ENCODE peak calls at places on chromosomes 1 and 21, in five cellular contexts. One of them, this sample, is unnamed.

GRCh38 chr1:220093361-220094015 is 444 bp upstream of the IARS2 start:
- DNase-seq in testis: no peak
- DNase-seq in CD4-positive, alpha-beta memory T cell: no peak
- DNase-seq in tibial artery: no peak
- DNase-seq in endodermal cell: no peak
- DNase-seq in this sample: no peak

GRCh38 chr1:211335507-211336157 is 9.0 kb downstream of the TRAF5 start:
- DNase-seq in testis: no peak
- DNase-seq in CD4-positive, alpha-beta memory T cell: peak
- DNase-seq in tibial artery: no peak
- DNase-seq in endodermal cell: no peak
- DNase-seq in this sample: peak

GRCh38 chr1:239735081-239735480 is 348.7 kb downstream of the CHRM3 start:
- DNase-seq in testis: no peak
- DNase-seq in CD4-positive, alpha-beta memory T cell: no peak
- DNase-seq in tibial artery: no peak
- DNase-seq in endodermal cell: no peak
- DNase-seq in this sample: peak

GRCh38 chr1:163141556-163141955 is 61.2 kb downstream of the RGS5 start:
- DNase-seq in testis: no peak
- DNase-seq in CD4-positive, alpha-beta memory T cell: no peak
- DNase-seq in tibial artery: no peak
- DNase-seq in endodermal cell: no peak
- DNase-seq in this sample: no peak

GRCh38 chr1:175114996-175115395 is 47.4 kb downstream of the TNN start:
- DNase-seq in testis: no peak
- DNase-seq in CD4-positive, alpha-beta memory T cell: no peak
- DNase-seq in tibial artery: no peak
- DNase-seq in endodermal cell: no peak
- DNase-seq in this sample: no peak

GRCh38 chr1:171252482-171252881 is 4.2 kb downstream of the FMO1 start:
- DNase-seq in testis: no peak
- DNase-seq in CD4-positive, alpha-beta memory T cell: no peak
- DNase-seq in tibial artery: no peak
- DNase-seq in endodermal cell: no peak
- DNase-seq in this sample: no peak

GRCh38 chr1:25715888-25716287 is 84.1 kb upstream of the SELENON start:
- DNase-seq in testis: no peak
- DNase-seq in CD4-positive, alpha-beta memory T cell: no peak
- DNase-seq in tibial artery: no peak
- DNase-seq in endodermal cell: no peak
- DNase-seq in this sample: no peak

GRCh38 chr1:227388771-227389170 is 70.5 kb upstream of the CDC42BPA start:
- DNase-seq in testis: no peak
- DNase-seq in CD4-positive, alpha-beta memory T cell: no peak
- DNase-seq in tibial artery: no peak
- DNase-seq in endodermal cell: no peak
- DNase-seq in this sample: no peak

GRCh38 chr1:46413596-46413985 is 19.5 kb downstream of the FAAH start:
- DNase-seq in testis: no peak
- DNase-seq in CD4-positive, alpha-beta memory T cell: peak
- DNase-seq in tibial artery: no peak
- DNase-seq in endodermal cell: peak
- DNase-seq in this sample: no peak

GRCh38 chr1:23126801-23127200 is 41.9 kb downstream of the LUZP1 start:
- DNase-seq in testis: no peak
- DNase-seq in CD4-positive, alpha-beta memory T cell: no peak
- DNase-seq in tibial artery: no peak
- DNase-seq in endodermal cell: no peak
- DNase-seq in this sample: no peak

GRCh38 chr1:46202975-46203737 is at the start of gene LURAP1:
- DNase-seq in testis: peak
- DNase-seq in CD4-positive, alpha-beta memory T cell: no peak
- DNase-seq in tibial artery: peak
- DNase-seq in endodermal cell: peak
- DNase-seq in this sample: peak

GRCh38 chr1:248850124-248850523 is 8.8 kb downstream of the ZNF692 start:
- DNase-seq in testis: no peak
- DNase-seq in CD4-positive, alpha-beta memory T cell: no peak
- DNase-seq in tibial artery: no peak
- DNase-seq in endodermal cell: peak
- DNase-seq in this sample: no peak

GRCh38 chr1:171345536-171345935 is 31.6 kb downstream of the FMO4 start:
- DNase-seq in testis: no peak
- DNase-seq in CD4-positive, alpha-beta memory T cell: no peak
- DNase-seq in tibial artery: no peak
- DNase-seq in endodermal cell: no peak
- DNase-seq in this sample: no peak

GRCh38 chr1:55632058-55632457 is 416.9 kb upstream of the USP24 start:
- DNase-seq in testis: no peak
- DNase-seq in CD4-positive, alpha-beta memory T cell: no peak
- DNase-seq in tibial artery: no peak
- DNase-seq in endodermal cell: no peak
- DNase-seq in this sample: no peak

GRCh38 chr1:181531951-181532640 is 48.8 kb downstream of the CACNA1E start:
- DNase-seq in testis: no peak
- DNase-seq in CD4-positive, alpha-beta memory T cell: no peak
- DNase-seq in tibial artery: no peak
- DNase-seq in endodermal cell: no peak
- DNase-seq in this sample: no peak

GRCh38 chr1:109391626-109392025 is 6.1 kb downstream of the SORT1 start:
- DNase-seq in testis: no peak
- DNase-seq in CD4-positive, alpha-beta memory T cell: no peak
- DNase-seq in tibial artery: no peak
- DNase-seq in endodermal cell: no peak
- DNase-seq in this sample: no peak

GRCh38 chr1:176552217-176552974 is 89.4 kb downstream of the PAPPA2 start:
- DNase-seq in testis: no peak
- DNase-seq in CD4-positive, alpha-beta memory T cell: no peak
- DNase-seq in tibial artery: no peak
- DNase-seq in endodermal cell: no peak
- DNase-seq in this sample: no peak

GRCh38 chr1:208093754-208094719 is 150.1 kb downstream of the PLXNA2 start:
- DNase-seq in testis: peak
- DNase-seq in CD4-positive, alpha-beta memory T cell: peak
- DNase-seq in tibial artery: peak
- DNase-seq in endodermal cell: peak
- DNase-seq in this sample: peak

GRCh38 chr1:218368686-218369085 is 23.6 kb downstream of the TGFB2 start:
- DNase-seq in testis: no peak
- DNase-seq in CD4-positive, alpha-beta memory T cell: no peak
- DNase-seq in tibial artery: no peak
- DNase-seq in endodermal cell: no peak
- DNase-seq in this sample: no peak

GRCh38 chr1:118711356-118711755 is 276.8 kb downstream of the TBX15 start:
- DNase-seq in testis: no peak
- DNase-seq in CD4-positive, alpha-beta memory T cell: no peak
- DNase-seq in tibial artery: no peak
- DNase-seq in endodermal cell: no peak
- DNase-seq in this sample: no peak

GRCh38 chr1:246961939-246962373 is 30.2 kb upstream of the AHCTF1 start:
- DNase-seq in testis: peak
- DNase-seq in CD4-positive, alpha-beta memory T cell: no peak
- DNase-seq in tibial artery: peak
- DNase-seq in endodermal cell: no peak
- DNase-seq in this sample: no peak

GRCh38 chr1:25001125-25001915 is 71.2 kb upstream of the RUNX3 start:
- DNase-seq in testis: no peak
- DNase-seq in CD4-positive, alpha-beta memory T cell: peak
- DNase-seq in tibial artery: no peak
- DNase-seq in endodermal cell: no peak
- DNase-seq in this sample: no peak

GRCh38 chr1:2298685-2299673 is 70.9 kb downstream of the SKI start:
- DNase-seq in testis: no peak
- DNase-seq in CD4-positive, alpha-beta memory T cell: no peak
- DNase-seq in tibial artery: peak
- DNase-seq in endodermal cell: no peak
- DNase-seq in this sample: no peak

GRCh38 chr21:31180256-31181088 is 142.2 kb upstream of the KRTAP19-8 start:
- DNase-seq in testis: no peak
- DNase-seq in CD4-positive, alpha-beta memory T cell: peak
- DNase-seq in tibial artery: no peak
- DNase-seq in endodermal cell: no peak
- DNase-seq in this sample: peak

DNA sequence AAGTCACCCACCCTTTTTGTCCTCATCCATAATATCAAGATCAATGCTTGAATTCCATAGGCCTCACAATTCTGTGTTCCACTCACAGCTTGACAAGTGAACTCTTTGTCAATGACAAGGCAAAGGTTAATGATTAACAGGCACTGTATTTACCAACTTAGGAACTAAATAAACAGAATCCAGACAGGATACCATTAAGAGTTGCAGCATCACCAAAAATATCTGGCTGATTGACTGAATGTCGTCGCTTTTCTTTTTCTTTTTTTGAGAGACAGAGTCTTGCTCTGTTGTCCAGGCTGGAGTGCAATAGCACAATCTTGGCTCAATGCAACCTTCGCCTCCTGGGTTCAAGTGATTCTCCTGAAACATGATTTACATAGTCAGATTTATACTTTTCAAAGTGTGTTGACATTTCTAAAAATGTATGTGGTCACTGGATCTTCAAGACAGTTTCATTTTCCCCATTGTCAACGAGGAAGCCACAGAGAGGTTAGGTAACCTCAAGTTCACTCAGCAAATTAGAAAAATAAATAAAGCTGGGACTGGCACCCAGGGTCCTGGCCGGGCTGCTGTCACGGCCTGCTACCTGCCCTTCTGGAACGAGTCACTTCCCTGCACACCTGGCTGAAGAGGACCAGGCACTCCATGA is 81.0 kb downstream of the PDE9A start:
- DNase-seq in testis: no peak
- DNase-seq in CD4-positive, alpha-beta memory T cell: no peak
- DNase-seq in tibial artery: no peak
- DNase-seq in endodermal cell: peak
- DNase-seq in this sample: no peak
- H3K27ac ChIP-seq in testis: no peak
- H3K27ac ChIP-seq in CD4-positive, alpha-beta memory T cell: no peak
- H3K27ac ChIP-seq in tibial artery: no peak
- H3K27ac ChIP-seq in endodermal cell: no peak
- H3K27ac ChIP-seq in this sample: no peak

GRCh38 chr1:16218014-16218673 is 5.7 kb upstream of the ARHGEF19 start:
- DNase-seq in testis: no peak
- DNase-seq in CD4-positive, alpha-beta memory T cell: no peak
- DNase-seq in tibial artery: no peak
- DNase-seq in endodermal cell: no peak
- DNase-seq in this sample: no peak

GRCh38 chr1:16218674-16219071 is 6.2 kb upstream of the ARHGEF19 start:
- DNase-seq in testis: no peak
- DNase-seq in CD4-positive, alpha-beta memory T cell: no peak
- DNase-seq in tibial artery: no peak
- DNase-seq in endodermal cell: no peak
- DNase-seq in this sample: no peak

GRCh38 chr1:16213013-16213412 is 561 bp upstream of the ARHGEF19 start:
- DNase-seq in testis: no peak
- DNase-seq in CD4-positive, alpha-beta memory T cell: no peak
- DNase-seq in tibial artery: no peak
- DNase-seq in endodermal cell: no peak
- DNase-seq in this sample: no peak

GRCh38 chr1:16217061-16217785 is 4.8 kb upstream of the ARHGEF19 start:
- DNase-seq in testis: peak
- DNase-seq in CD4-positive, alpha-beta memory T cell: peak
- DNase-seq in tibial artery: peak
- DNase-seq in endodermal cell: peak
- DNase-seq in this sample: peak

DNA sequence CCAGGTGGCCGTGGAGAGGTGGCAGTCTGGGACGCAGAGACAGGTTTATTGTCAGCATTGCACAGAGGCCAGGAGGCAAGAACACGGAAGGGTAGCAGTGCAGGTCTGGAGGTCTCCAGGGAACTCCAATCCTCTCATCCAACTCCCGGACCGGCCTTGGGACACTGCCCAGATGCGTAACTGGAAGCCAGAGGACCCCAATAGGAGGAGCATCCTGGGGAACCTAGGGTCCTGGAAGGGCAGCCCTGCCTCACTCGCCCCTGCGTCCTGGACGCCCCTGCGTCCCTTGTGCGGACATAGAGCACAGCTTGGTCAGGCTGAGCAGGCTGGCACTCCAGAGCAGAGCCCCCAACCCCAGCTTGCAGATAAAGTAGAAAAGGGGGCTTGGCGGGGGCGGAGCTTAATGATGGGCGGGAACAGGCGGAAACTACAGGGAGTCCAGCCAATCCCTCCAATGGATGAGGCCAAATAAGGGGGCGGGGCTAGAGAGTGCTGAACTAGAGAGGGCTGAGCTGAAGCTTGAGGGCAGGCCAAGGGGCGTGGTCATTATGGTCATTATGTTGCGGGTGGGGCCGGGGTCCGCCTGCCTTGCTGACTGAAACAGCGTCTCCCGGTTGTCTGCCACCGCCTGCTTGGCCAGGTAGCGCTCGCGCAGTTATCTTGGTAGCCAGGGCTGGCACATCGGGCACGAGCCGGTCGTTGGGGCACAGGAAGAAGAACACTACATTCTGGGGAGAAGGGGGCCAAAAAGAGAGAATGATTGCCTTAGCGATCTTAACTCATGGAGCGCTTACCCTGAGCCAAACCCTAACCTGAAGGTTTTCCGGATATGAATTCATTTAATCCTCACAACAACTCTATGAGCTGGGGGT is 3.7 kb upstream of the ARHGEF19 start:
- DNase-seq in testis: peak
- DNase-seq in CD4-positive, alpha-beta memory T cell: peak
- DNase-seq in tibial artery: peak
- DNase-seq in endodermal cell: peak
- DNase-seq in this sample: peak
- H3K27ac ChIP-seq in testis: no peak
- H3K27ac ChIP-seq in CD4-positive, alpha-beta memory T cell: peak
- H3K27ac ChIP-seq in tibial artery: no peak
- H3K27ac ChIP-seq in endodermal cell: no peak
- H3K27ac ChIP-seq in this sample: no peak

GRCh38 chr1:234719454-234720258 is 109.7 kb upstream of the IRF2BP2 start:
- DNase-seq in testis: no peak
- DNase-seq in CD4-positive, alpha-beta memory T cell: no peak
- DNase-seq in tibial artery: no peak
- DNase-seq in endodermal cell: no peak
- DNase-seq in this sample: no peak
- H3K27ac ChIP-seq in testis: peak
- H3K27ac ChIP-seq in CD4-positive, alpha-beta memory T cell: no peak
- H3K27ac ChIP-seq in tibial artery: peak
- H3K27ac ChIP-seq in endodermal cell: no peak
- H3K27ac ChIP-seq in this sample: no peak

GRCh38 chr21:45282283-45283018 is 5.2 kb downstream of the POFUT2 start:
- DNase-seq in testis: peak
- DNase-seq in CD4-positive, alpha-beta memory T cell: no peak
- DNase-seq in tibial artery: peak
- DNase-seq in endodermal cell: no peak
- DNase-seq in this sample: no peak

GRCh38 chr21:45283611-45284455 is 3.9 kb downstream of the POFUT2 start:
- DNase-seq in testis: peak
- DNase-seq in CD4-positive, alpha-beta memory T cell: no peak
- DNase-seq in tibial artery: peak
- DNase-seq in endodermal cell: peak
- DNase-seq in this sample: no peak

GRCh38 chr21:45281411-45282282 is 6.0 kb downstream of the POFUT2 start:
- DNase-seq in testis: peak
- DNase-seq in CD4-positive, alpha-beta memory T cell: no peak
- DNase-seq in tibial artery: peak
- DNase-seq in endodermal cell: peak
- DNase-seq in this sample: no peak

GRCh38 chr21:45284456-45284741 is 3.3 kb downstream of the POFUT2 start:
- DNase-seq in testis: no peak
- DNase-seq in CD4-positive, alpha-beta memory T cell: no peak
- DNase-seq in tibial artery: peak
- DNase-seq in endodermal cell: peak
- DNase-seq in this sample: no peak

GRCh38 chr21:45283019-45283610 is 4.6 kb downstream of the POFUT2 start:
- DNase-seq in testis: peak
- DNase-seq in CD4-positive, alpha-beta memory T cell: no peak
- DNase-seq in tibial artery: peak
- DNase-seq in endodermal cell: peak
- DNase-seq in this sample: no peak
- H3K27ac ChIP-seq in testis: no peak
- H3K27ac ChIP-seq in CD4-positive, alpha-beta memory T cell: no peak
- H3K27ac ChIP-seq in tibial artery: no peak
- H3K27ac ChIP-seq in endodermal cell: no peak
- H3K27ac ChIP-seq in this sample: no peak